ENCODE peak calls at places on chromosomes 13 and 19, in eight cellular contexts. P, X, I, T, H, F, C and G are unnamed samples.

GRCh38 chr13:31115616-31116015 is 46.1 kb downstream of the HSPH1 start:
- DNase-seq in P (peak; percentile 13), X (no peak), I (no peak), T (no peak), H (no peak), F (no peak), C (no peak), G (no peak)

GRCh38 chr13:25860862-25861261 is 191.0 kb downstream of the SHISA2 start:
- DNase-seq in P (no peak), X (no peak), I (peak; percentile 77), T (peak; percentile 33), H (no peak), F (no peak), C (no peak), G (peak; percentile 64)

GRCh38 chr19:37817180-37817911 is 38.0 kb upstream of the ZNF573 start:
- DNase-seq in P (peak; percentile 64), X (peak; percentile 5), I (no peak), T (peak; percentile 3), H (no peak), F (peak; percentile 2), C (peak; percentile 68), G (peak; percentile 86)

GRCh38 chr13:46603165-46603603 is 50.2 kb downstream of the LRCH1 start:
- DNase-seq in P (no peak), X (no peak), I (no peak), T (no peak), H (no peak), F (no peak), C (no peak), G (no peak)

GRCh38 chr19:16368385-16369305 is 44.0 kb downstream of the KLF2 start:
- DNase-seq in P (no peak), X (peak; percentile 70), I (no peak), T (no peak), H (peak; percentile 59), F (peak; percentile 87), C (no peak), G (no peak)

GRCh38 chr13:30022256-30022655 is 171.8 kb upstream of the UBL3 start:
- DNase-seq in P (no peak), X (no peak), I (no peak), T (no peak), H (no peak), F (no peak), C (no peak), G (no peak)

GRCh38 chr19:17183858-17184271 is 31.3 kb upstream of the USE1 start:
- DNase-seq in P (no peak), X (peak; percentile 23), I (no peak), T (no peak), H (no peak), F (no peak), C (peak; percentile 57), G (no peak)

GRCh38 chr13:99845136-99845874 is 126.3 kb downstream of the ZIC5 start:
- DNase-seq in P (no peak), X (no peak), I (no peak), T (no peak), H (no peak), F (no peak), C (no peak), G (no peak)

GRCh38 chr13:45166858-45167257 is 34.0 kb downstream of the KCTD4 start:
- DNase-seq in P (no peak), X (no peak), I (no peak), T (no peak), H (no peak), F (no peak), C (no peak), G (no peak)

GRCh38 chr13:114124921-114125320 is 7.5 kb downstream of the RASA3 start:
- DNase-seq in P (no peak), X (peak; percentile 76), I (peak; percentile 87), T (peak; percentile 95), H (peak; percentile 60), F (peak; percentile 54), C (no peak), G (peak; percentile 58)

GRCh38 chr19:5947435-5947834 is 30.5 kb downstream of the RANBP3 start:
- DNase-seq in P (peak; percentile 37), X (no peak), I (no peak), T (peak; percentile 67), H (no peak), F (no peak), C (no peak), G (peak; percentile 23)

GRCh38 chr13:102907886-102908515 is 62.2 kb downstream of the ERCC5 start:
- DNase-seq in P (no peak), X (no peak), I (no peak), T (no peak), H (no peak), F (no peak), C (no peak), G (no peak)

GRCh38 chr13:34750078-34750703 is 191.9 kb upstream of the NBEA start:
- DNase-seq in P (peak; percentile 35), X (no peak), I (no peak), T (no peak), H (no peak), F (no peak), C (no peak), G (peak; percentile 27)

GRCh38 chr13:111485491-111486250 is 165.2 kb downstream of the TEX29 start:
- DNase-seq in P (no peak), X (no peak), I (no peak), T (no peak), H (no peak), F (no peak), C (no peak), G (no peak)

GRCh38 chr19:516884-517424 is 9.7 kb downstream of the TPGS1 start:
- DNase-seq in P (no peak), X (no peak), I (no peak), T (no peak), H (no peak), F (no peak), C (no peak), G (no peak)

GRCh38 chr19:55056827-55057226 is 6.1 kb downstream of the RDH13 start:
- DNase-seq in P (no peak), X (no peak), I (no peak), T (no peak), H (no peak), F (no peak), C (no peak), G (no peak)

GRCh38 chr19:5156231-5156986 is 184.2 kb downstream of the PTPRS start:
- DNase-seq in P (no peak), X (no peak), I (no peak), T (no peak), H (no peak), F (no peak), C (no peak), G (no peak)

GRCh38 chr13:25286969-25287961 is at the start of gene MTMR6:
- DNase-seq in P (peak; percentile 92), X (peak; percentile 87), I (peak; percentile 87), T (peak; percentile 82), H (peak; percentile 94), F (peak; percentile 87), C (peak; percentile 96), G (peak; percentile 95)

GRCh38 chr19:8512115-8512967 is 1.6 kb downstream of the ZNF414 start:
- DNase-seq in P (peak; percentile 49), X (no peak), I (no peak), T (no peak), H (no peak), F (no peak), C (peak; percentile 30), G (peak; percentile 34)

GRCh38 chr13:60654405-60654804 is 257.4 kb downstream of the TDRD3 start:
- DNase-seq in P (peak; percentile 40), X (no peak), I (peak; percentile 62), T (no peak), H (no peak), F (no peak), C (no peak), G (peak; percentile 70)

GRCh38 chr13:23505007-23505406 is 65.2 kb upstream of the TNFRSF19 start:
- DNase-seq in P (no peak), X (no peak), I (no peak), T (peak; percentile 74), H (no peak), F (no peak), C (no peak), G (peak; percentile 77)

GRCh38 chr13:109172099-109172498 is 542.7 kb downstream of the MYO16 start:
- DNase-seq in P (no peak), X (no peak), I (no peak), T (no peak), H (no peak), F (no peak), C (no peak), G (no peak)

GRCh38 chr13:100892981-100893380 is 218.4 kb upstream of the TMTC4 start:
- DNase-seq in P (no peak), X (no peak), I (no peak), T (no peak), H (no peak), F (no peak), C (no peak), G (no peak)

GRCh38 chr13:33279414-33279813 is 6.1 kb downstream of the STARD13 start:
- DNase-seq in P (peak; percentile 74), X (no peak), I (no peak), T (no peak), H (no peak), F (no peak), C (no peak), G (no peak)

GRCh38 chr19:17264641-17264979 is at the start of gene USHBP1:
- DNase-seq in P (peak; percentile 19), X (no peak), I (no peak), T (no peak), H (no peak), F (no peak), C (no peak), G (no peak)

GRCh38 chr13:109818891-109819290 is 32.5 kb upstream of the IRS2 start:
- DNase-seq in P (no peak), X (no peak), I (no peak), T (no peak), H (no peak), F (no peak), C (no peak), G (no peak)

GRCh38 chr19:38473201-38473600 is 39.7 kb downstream of the RYR1 start:
- DNase-seq in P (no peak), X (no peak), I (no peak), T (no peak), H (no peak), F (no peak), C (no peak), G (no peak)

GRCh38 chr19:18590273-18591272 is 2.0 kb downstream of the REX1BD start:
- DNase-seq in P (no peak), X (no peak), I (no peak), T (peak; percentile 57), H (no peak), F (no peak), C (no peak), G (peak; percentile 94)

GRCh38 chr13:81406639-81407292 is 1065.8 kb upstream of the SPRY2 start:
- DNase-seq in P (no peak), X (no peak), I (peak; percentile 5), T (no peak), H (no peak), F (no peak), C (no peak), G (no peak)

GRCh38 chr13:65133094-65133493 is 2097.0 kb downstream of the PCDH9 start:
- DNase-seq in P (no peak), X (no peak), I (peak; percentile 2), T (no peak), H (no peak), F (no peak), C (no peak), G (no peak)